ENCODE peak calls at places on chromosome 20, in seven cellular contexts. M is A549; T is fibroblast of the aortic adventitia; B is Right ventricle myocardium superior; G is stimulated activated effector memory CD8-positive, alpha-beta T cell treated with anti-CD3 and anti-CD28 coated beads, Interleukin-12 subunit alpha, Interleukin-12 subunit beta, amount 100 ng/mL, for 72 hours; S is cardiac muscle cell; K is ACHN. E is an unnamed sample.

GRCh38 chr20:20780127-20780822 is 67.8 kb upstream of the RALGAPA2 start:
- DNase-seq in M (peak; percentile 28), T (peak; percentile 44), B (peak; percentile 91), G (no peak), S (no peak), K (no peak), E (no peak)

GRCh38 chr20:542777-543368 is 717 bp downstream of the CSNK2A1 start:
- DNase-seq in M (peak; percentile 23), T (no peak), B (peak; percentile 49), G (no peak), S (peak; percentile 24), K (no peak), E (no peak)

GRCh38 chr20:635609-636338 is 17.2 kb downstream of the SRXN1 start:
- DNase-seq in M (no peak), T (no peak), B (no peak), G (no peak), S (no peak), K (no peak), E (no peak)

GRCh38 chr20:22617160-22617559 is 32.8 kb upstream of the FOXA2 start:
- DNase-seq in M (peak; percentile 84), T (peak; percentile 0), B (no peak), G (no peak), S (peak; percentile 24), K (no peak), E (no peak)

GRCh38 chr20:57498425-57499400 is 26.2 kb downstream of the CTCFL start:
- DNase-seq in M (peak; percentile 40), T (peak; percentile 30), B (no peak), G (no peak), S (peak; percentile 78), K (peak; percentile 46), E (no peak)

GRCh38 chr20:62787329-62787728 is 8.9 kb upstream of the MRGBP start:
- DNase-seq in M (no peak), T (no peak), B (no peak), G (no peak), S (no peak), K (no peak), E (no peak)

GRCh38 chr20:32474717-32474966 is 110.5 kb downstream of the NOL4L start:
- DNase-seq in M (no peak), T (no peak), B (no peak), G (no peak), S (no peak), K (no peak), E (no peak)

GRCh38 chr20:61436268-61436667 is 184.2 kb downstream of the CDH4 start:
- DNase-seq in M (no peak), T (peak; percentile 65), B (no peak), G (no peak), S (no peak), K (no peak), E (peak; percentile 37)

GRCh38 chr20:57221916-57222630 is 44.4 kb downstream of the BMP7 start:
- DNase-seq in M (no peak), T (no peak), B (no peak), G (no peak), S (no peak), K (no peak), E (no peak)

GRCh38 chr20:50041238-50041915 is 58.6 kb downstream of the SNAI1 start:
- DNase-seq in M (no peak), T (no peak), B (no peak), G (no peak), S (no peak), K (no peak), E (no peak)

GRCh38 chr20:6231551-6231950 is 108.7 kb upstream of the FERMT1 start:
- DNase-seq in M (no peak), T (peak; percentile 14), B (no peak), G (no peak), S (no peak), K (peak; percentile 34), E (no peak)

GRCh38 chr20:34124469-34125249 is 12.6 kb upstream of the EIF2S2 start:
- DNase-seq in M (no peak), T (no peak), B (no peak), G (no peak), S (no peak), K (no peak), E (no peak)

GRCh38 chr20:53931597-53931996 is 138.8 kb downstream of the BCAS1 start:
- DNase-seq in M (no peak), T (no peak), B (no peak), G (no peak), S (no peak), K (no peak), E (no peak)

GRCh38 chr20:8454137-8454712 is 322.2 kb downstream of the PLCB1 start:
- DNase-seq in M (peak; percentile 60), T (peak; percentile 94), B (no peak), G (no peak), S (peak; percentile 8), K (peak; percentile 35), E (peak; percentile 52)

GRCh38 chr20:64038579-64039292 is 2.8 kb downstream of the C20orf204 start:
- DNase-seq in M (peak; percentile 91), T (peak; percentile 40), B (peak; percentile 85), G (peak; percentile 75), S (peak; percentile 83), K (peak; percentile 75), E (no peak)